ENCODE peak calls at places on chromosomes 5 and 9, in six cellular contexts. Q, L, G, P, K and D are unnamed samples.

GRCh38 chr5:73865315-73865714 is 239.3 kb downstream of the ARHGEF28 start:
- DNase-seq in Q (no peak), L (no peak), G (no peak), P (no peak), K (no peak), D (no peak)

GRCh38 chr5:135737701-135738563 is 96.5 kb upstream of the SLC25A48 start:
- DNase-seq in Q (no peak), L (no peak), G (no peak), P (no peak), K (peak; percentile 13), D (peak; percentile 65)

GRCh38 chr5:56671571-56671970 is 143.8 kb upstream of the MAP3K1 start:
- DNase-seq in Q (no peak), L (no peak), G (no peak), P (no peak), K (no peak), D (no peak)

GRCh38 chr5:135054546-135054945 is 20.5 kb upstream of the PITX1 start:
- DNase-seq in Q (no peak), L (no peak), G (no peak), P (no peak), K (no peak), D (no peak)

GRCh38 chr5:57659889-57660288 is 177.3 kb upstream of the ACTBL2 start:
- DNase-seq in Q (no peak), L (no peak), G (no peak), P (no peak), K (no peak), D (no peak)

GRCh38 chr9:68719847-68720246 is 14.8 kb downstream of the PIP5K1B start:
- DNase-seq in Q (no peak), L (no peak), G (no peak), P (no peak), K (no peak), D (no peak)

GRCh38 chr5:55030676-55031445 is 6.8 kb downstream of the GZMK start:
- DNase-seq in Q (no peak), L (peak; percentile 19), G (no peak), P (no peak), K (no peak), D (no peak)

GRCh38 chr5:112109331-112109993 is 309.6 kb downstream of the EPB41L4A start:
- DNase-seq in Q (no peak), L (peak; percentile 87), G (no peak), P (peak; percentile 12), K (peak; percentile 55), D (no peak)

GRCh38 chr9:116632990-116633441 is 54.1 kb upstream of the TRIM32 start:
- DNase-seq in Q (no peak), L (peak; percentile 44), G (no peak), P (no peak), K (no peak), D (no peak)

GRCh38 chr9:20084125-20084524 is 295.3 kb upstream of the SLC24A2 start:
- DNase-seq in Q (no peak), L (no peak), G (no peak), P (no peak), K (no peak), D (no peak)

GRCh38 chr5:64947031-64947430 is 178.3 kb downstream of the CWC27 start:
- DNase-seq in Q (no peak), L (peak; percentile 55), G (no peak), P (no peak), K (no peak), D (no peak)

GRCh38 chr5:113250341-113250953 is 184.3 kb downstream of the TSSK1B start:
- DNase-seq in Q (no peak), L (peak; percentile 100), G (no peak), P (no peak), K (peak; percentile 82), D (no peak)

GRCh38 chr5:56569576-56569975 is 245.8 kb upstream of the MAP3K1 start:
- DNase-seq in Q (no peak), L (peak; percentile 63), G (no peak), P (no peak), K (no peak), D (no peak)

GRCh38 chr5:131810510-131811249 is 13.9 kb upstream of the FNIP1 start:
- DNase-seq in Q (no peak), L (peak; percentile 41), G (no peak), P (peak; percentile 29), K (no peak), D (no peak)

GRCh38 chr5:151665584-151665982 is 21.1 kb downstream of the SPARC start:
- DNase-seq in Q (no peak), L (no peak), G (no peak), P (no peak), K (no peak), D (no peak)

DNA sequence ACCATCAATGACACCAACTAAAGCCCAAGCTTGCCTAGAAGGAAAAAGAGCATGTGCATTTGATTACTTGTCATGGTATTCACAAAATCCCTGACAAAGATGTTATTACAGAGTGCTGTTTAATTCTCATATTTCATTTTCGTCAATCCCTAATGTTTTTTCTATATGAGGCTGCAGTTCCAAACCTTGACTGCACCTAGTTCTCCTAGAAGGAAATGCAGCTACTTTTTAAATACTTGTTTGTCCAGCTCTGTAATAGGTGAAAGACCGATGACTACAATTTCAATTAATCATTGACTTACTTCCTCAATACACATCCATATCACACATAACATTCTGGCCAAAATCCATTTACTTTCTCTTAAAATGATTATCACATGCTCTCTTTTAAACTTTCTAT is 28.1 kb downstream of the CEMIP2 start:
- DNase-seq in Q (no peak), L (no peak), G (peak; percentile 42), P (no peak), K (no peak), D (no peak)
- TF ChIP-seq POLR2A in Q (no peak), L (no peak), G (no peak), P (no peak), K (no peak), D (no peak)

GRCh38 chr9:133353548-133353947 is 2.7 kb downstream of the SURF1 start:
- DNase-seq in Q (no peak), L (no peak), G (no peak), P (no peak), K (no peak), D (no peak)
- TF ChIP-seq POLR2A in Q (no peak), L (no peak), G (no peak), P (peak; percentile 3), K (no peak), D (no peak)

DNA sequence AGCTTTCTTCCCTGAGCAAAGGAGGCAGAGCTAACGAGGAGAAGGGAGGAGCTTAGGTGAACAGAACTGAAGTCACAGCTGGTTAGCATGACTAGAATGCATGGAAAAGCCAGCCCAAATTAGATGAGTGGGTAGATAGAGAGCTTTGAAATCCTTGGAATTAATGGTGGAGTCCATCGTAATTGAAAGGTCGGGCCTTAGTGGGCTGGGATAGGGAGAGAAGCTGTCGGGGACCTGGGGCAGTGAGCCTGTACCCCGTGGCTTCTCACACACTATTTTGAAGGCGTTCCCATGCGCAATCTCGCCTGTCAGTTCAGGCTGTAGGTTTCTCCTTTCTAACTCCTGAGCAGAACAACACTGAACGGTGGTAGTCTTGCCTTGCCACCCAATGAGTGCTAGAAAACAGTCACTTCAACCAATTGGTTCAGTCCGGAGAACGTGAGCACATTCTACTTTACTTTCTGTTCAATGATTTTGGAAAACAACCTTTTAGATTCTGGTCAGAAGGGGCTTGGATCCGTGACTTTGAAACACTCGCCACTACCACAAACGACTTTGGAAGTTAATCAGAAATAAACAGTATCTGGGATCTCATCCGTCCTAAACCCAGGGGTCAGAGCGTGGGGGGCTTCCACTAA is 655 bp upstream of the RAI14 start:
- DNase-seq in Q (peak; percentile 61), L (peak; percentile 90), G (peak; percentile 61), P (no peak), K (peak; percentile 77), D (peak; percentile 54)
- TF ChIP-seq POLR2A in Q (no peak), L (peak; percentile 22), G (no peak), P (no peak), K (no peak), D (no peak)

GRCh38 chr5:181189363-181189961 is 15.5 kb downstream of the TRIM7 start:
- DNase-seq in Q (no peak), L (peak; percentile 30), G (no peak), P (no peak), K (no peak), D (no peak)

GRCh38 chr5:181192337-181193046 is 12.5 kb downstream of the TRIM7 start:
- DNase-seq in Q (no peak), L (peak; percentile 31), G (no peak), P (no peak), K (peak; percentile 56), D (no peak)

GRCh38 chr5:181189962-181190710 is 14.9 kb downstream of the TRIM7 start:
- DNase-seq in Q (no peak), L (no peak), G (no peak), P (no peak), K (peak; percentile 62), D (no peak)

GRCh38 chr5:181190711-181191525 is 14.1 kb downstream of the TRIM7 start:
- DNase-seq in Q (no peak), L (no peak), G (no peak), P (no peak), K (peak; percentile 71), D (no peak)

DNA sequence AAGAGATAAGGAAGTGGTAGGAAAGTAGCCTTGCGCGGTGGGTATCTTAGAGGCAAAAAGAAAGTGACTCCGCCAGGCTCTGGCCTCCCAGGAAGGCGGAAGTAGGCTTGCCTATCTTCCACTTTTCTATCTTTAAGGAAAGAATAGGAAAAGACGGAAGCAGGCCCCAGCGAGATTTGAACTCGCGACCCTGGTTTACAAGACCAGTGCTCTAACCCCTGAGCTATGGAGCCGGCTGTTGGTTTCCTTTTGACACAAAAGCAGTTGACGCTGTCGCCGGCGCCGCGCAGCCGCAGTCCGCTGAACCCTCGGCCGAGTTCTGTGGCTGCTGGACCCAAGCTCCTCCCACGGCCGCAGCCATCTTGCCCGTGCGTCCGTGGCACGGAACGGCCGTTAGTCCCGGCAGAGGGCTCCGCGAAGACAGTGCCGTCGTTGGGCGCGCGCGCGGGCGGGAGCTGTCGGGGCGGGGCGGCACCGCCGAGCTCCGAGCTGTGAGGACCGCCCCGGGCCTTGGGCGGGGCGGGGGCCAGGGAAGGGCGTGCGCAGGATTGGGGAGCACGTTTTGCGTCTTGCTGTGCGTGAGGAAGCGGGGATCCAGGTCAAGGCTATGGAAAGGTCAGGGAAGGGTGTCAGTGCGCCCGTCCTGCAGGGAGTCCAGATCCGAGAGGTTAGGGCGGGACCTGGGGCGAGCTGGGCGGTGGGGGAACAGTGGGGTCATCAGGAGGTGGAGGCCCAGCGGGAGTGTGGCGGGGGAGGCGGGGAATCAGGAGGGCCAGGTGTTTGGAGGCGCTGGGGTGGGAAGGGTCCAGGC is 13.3 kb downstream of the TRIM7 start:
- DNase-seq in Q (peak; percentile 81), L (peak; percentile 94), G (peak; percentile 65), P (peak; percentile 89), K (peak; percentile 99), D (peak; percentile 95)
- TF ChIP-seq POLR2A in Q (peak; percentile 74), L (peak; percentile 43), G (peak; percentile 71), P (no peak), K (peak; percentile 50), D (no peak)